ENCODE peak calls at places on chromosomes 6 and 20, in five cellular contexts. E is coronary artery, V is RWPE1, K is cardiac muscle cell, W is body of pancreas. M is an unnamed sample.

GRCh38 chr6:169766921-169767736 is 15.7 kb downstream of the ERMARD start:
- DNase-seq in E (no peak), V (no peak), K (no peak), W (no peak), M (no peak)

GRCh38 chr6:55528624-55529023 is 50.4 kb downstream of the HMGCLL1 start:
- DNase-seq in E (no peak), V (peak), K (peak), W (peak), M (no peak)

GRCh38 chr20:46158476-46158987 is 40.4 kb downstream of the CD40 start:
- DNase-seq in E (no peak), V (no peak), K (no peak), W (no peak), M (no peak)

GRCh38 chr6:142284419-142284818 is 17.4 kb upstream of the ADGRG6 start:
- DNase-seq in E (no peak), V (no peak), K (no peak), W (no peak), M (no peak)

GRCh38 chr20:6533828-6534388 is 233.6 kb upstream of the BMP2 start:
- DNase-seq in E (no peak), V (no peak), K (peak), W (no peak), M (no peak)

GRCh38 chr6:170292778-170293164 is 1.9 kb upstream of the DLL1 start:
- DNase-seq in E (no peak), V (no peak), K (no peak), W (no peak), M (no peak)

GRCh38 chr6:19465240-19465639 is 371.9 kb upstream of the ID4 start:
- DNase-seq in E (no peak), V (no peak), K (no peak), W (no peak), M (no peak)

GRCh38 chr20:62977613-62978558 is 25.4 kb downstream of the SLC17A9 start:
- DNase-seq in E (no peak), V (peak), K (no peak), W (no peak), M (no peak)

GRCh38 chr6:165119231-165120020 is 190.0 kb downstream of the C6orf118 start:
- DNase-seq in E (no peak), V (peak), K (peak), W (no peak), M (no peak)

GRCh38 chr6:77341058-77341986 is 122.0 kb downstream of the HTR1B start:
- DNase-seq in E (no peak), V (peak), K (peak), W (peak), M (no peak)

GRCh38 chr6:25431642-25432307 is 152.6 kb downstream of the CARMIL1 start:
- DNase-seq in E (no peak), V (no peak), K (no peak), W (no peak), M (no peak)

GRCh38 chr6:124798942-124799496 is 163.2 kb upstream of the RNF217 start:
- DNase-seq in E (no peak), V (peak), K (no peak), W (no peak), M (no peak)

GRCh38 chr20:53914091-53914860 is 156.1 kb downstream of the BCAS1 start:
- DNase-seq in E (peak), V (no peak), K (peak), W (no peak), M (no peak)

GRCh38 chr20:40331699-40332098 is 357.3 kb downstream of the MAFB start:
- DNase-seq in E (no peak), V (no peak), K (no peak), W (no peak), M (no peak)

GRCh38 chr6:36848658-36849441 is 9.6 kb upstream of the CPNE5 start:
- DNase-seq in E (no peak), V (no peak), K (peak), W (peak), M (no peak)

GRCh38 chr6:149899486-149899885 is 1.6 kb upstream of the RAET1E start:
- DNase-seq in E (no peak), V (no peak), K (no peak), W (no peak), M (no peak)

GRCh38 chr20:23357767-23358562 is 4.0 kb upstream of the GZF1 start:
- DNase-seq in E (peak), V (peak), K (peak), W (peak), M (peak)

GRCh38 chr6:75504902-75505233 is 11.3 kb upstream of the FILIP1 start:
- DNase-seq in E (no peak), V (no peak), K (peak), W (no peak), M (no peak)

GRCh38 chr20:34389206-34389953 is 26.3 kb downstream of the ITCH start:
- DNase-seq in E (no peak), V (no peak), K (no peak), W (no peak), M (no peak)

GRCh38 chr20:1819311-1820136 is 75.7 kb upstream of the SIRPA start:
- DNase-seq in E (peak), V (no peak), K (no peak), W (no peak), M (no peak)

GRCh38 chr6:23633986-23634385 is 492.0 kb upstream of the NRSN1 start:
- DNase-seq in E (no peak), V (no peak), K (no peak), W (no peak), M (no peak)

GRCh38 chr6:140988780-140989179 is 1143.9 kb upstream of the GJE1 start:
- DNase-seq in E (no peak), V (no peak), K (no peak), W (no peak), M (no peak)

GRCh38 chr6:15638373-15638772 is 24.5 kb downstream of the DTNBP1 start:
- DNase-seq in E (no peak), V (no peak), K (no peak), W (no peak), M (no peak)

GRCh38 chr6:21771626-21772320 is 178.2 kb downstream of the SOX4 start:
- DNase-seq in E (no peak), V (no peak), K (peak), W (no peak), M (no peak)

GRCh38 chr6:62086047-62086446 is 200.0 kb downstream of the KHDRBS2 start:
- DNase-seq in E (no peak), V (no peak), K (no peak), W (no peak), M (no peak)

GRCh38 chr20:62752671-62753501 is 43.4 kb upstream of the MRGBP start:
- DNase-seq in E (no peak), V (no peak), K (peak), W (no peak), M (peak)

GRCh38 chr6:136737343-136738177 is 54.7 kb downstream of the MAP3K5 start:
- DNase-seq in E (no peak), V (no peak), K (peak), W (no peak), M (no peak)

GRCh38 chr6:7463785-7464184 is 74.2 kb downstream of the RIOK1 start:
- DNase-seq in E (no peak), V (peak), K (peak), W (no peak), M (no peak)

GRCh38 chr6:39865011-39865888 is 69.0 kb downstream of the MOCS1 start:
- DNase-seq in E (peak), V (peak), K (peak), W (peak), M (no peak)

GRCh38 chr20:23136893-23137745 is 51.0 kb upstream of the CD93 start:
- DNase-seq in E (no peak), V (peak), K (no peak), W (no peak), M (no peak)

GRCh38 chr20:38434310-38434741 is 802 bp downstream of the SNHG17 start:
- DNase-seq in E (no peak), V (no peak), K (peak), W (no peak), M (no peak)

GRCh38 chr20:47019106-47019824 is 124.6 kb downstream of the EYA2 start:
- DNase-seq in E (no peak), V (no peak), K (peak), W (no peak), M (no peak)

DNA sequence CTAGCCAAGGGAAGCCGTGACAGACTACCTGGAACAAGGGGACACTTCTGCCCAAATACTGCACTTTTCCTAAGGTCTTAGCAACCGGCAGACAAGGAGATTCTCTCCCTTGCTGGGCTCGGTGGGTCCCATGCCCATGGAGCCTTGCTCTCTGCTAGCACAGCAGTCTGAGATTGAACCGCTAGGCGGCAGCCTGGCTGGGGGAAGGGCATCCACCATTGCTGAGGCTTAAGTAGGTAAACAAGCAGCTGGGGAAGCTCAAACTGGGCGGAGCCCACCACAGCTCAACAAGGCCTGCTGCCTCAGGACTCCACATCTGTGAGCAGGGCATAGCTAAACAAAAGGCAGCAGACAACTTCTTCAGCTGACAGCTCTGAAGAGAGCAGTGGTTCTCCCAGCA is 87.8 kb upstream of the ASCC3 start:
- DNase-seq in E (no peak), V (no peak), K (no peak), W (no peak), M (no peak)
- TF ChIP-seq CTCF in E (no peak), V (no peak), K (no peak), W (no peak), M (no peak)

GRCh38 chr6:34468378-34468892 is 2.6 kb downstream of the PACSIN1 start:
- DNase-seq in E (no peak), V (no peak), K (no peak), W (no peak), M (no peak)
- TF ChIP-seq CTCF in E (no peak), V (no peak), K (no peak), W (no peak), M (no peak)

DNA sequence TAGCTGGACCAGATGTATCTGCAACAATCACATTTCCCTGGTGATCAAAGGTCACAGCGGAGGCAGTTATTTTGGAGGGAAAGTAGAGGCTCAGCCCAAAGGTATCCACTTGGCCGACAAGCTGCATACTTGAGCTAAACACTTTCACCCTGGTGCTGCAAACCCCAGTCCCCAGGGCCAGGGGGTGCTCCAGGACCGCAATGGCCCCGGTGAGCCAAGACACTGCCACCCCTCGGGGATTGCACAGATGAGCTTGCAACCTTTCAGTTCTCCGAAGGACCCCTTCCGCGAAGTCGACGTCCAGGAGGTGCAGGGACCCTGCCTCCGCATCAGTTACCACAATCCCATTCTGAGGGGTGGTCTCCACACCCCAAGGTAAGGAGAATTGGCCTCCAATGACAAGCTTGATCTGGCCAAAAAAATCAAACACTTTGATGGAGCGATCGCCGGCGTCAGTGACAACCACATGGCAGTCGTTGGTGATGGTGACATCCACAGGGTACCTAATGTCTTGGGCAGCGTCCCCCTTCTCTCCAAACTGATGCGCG is 823 bp downstream of the NHLRC1 start:
- DNase-seq in E (no peak), V (no peak), K (no peak), W (peak), M (no peak)
- TF ChIP-seq CTCF in E (no peak), V (no peak), K (no peak), W (no peak), M (no peak)

GRCh38 chr6:157561929-157562810 is 181.2 kb downstream of the ZDHHC14 start:
- DNase-seq in E (no peak), V (no peak), K (no peak), W (no peak), M (no peak)

GRCh38 chr6:157562997-157563396 is 182.0 kb downstream of the ZDHHC14 start:
- DNase-seq in E (no peak), V (no peak), K (no peak), W (no peak), M (no peak)

GRCh38 chr6:157559201-157559756 is 178.3 kb downstream of the ZDHHC14 start:
- DNase-seq in E (no peak), V (no peak), K (no peak), W (no peak), M (no peak)

GRCh38 chr6:157561037-157561790 is 180.2 kb downstream of the ZDHHC14 start:
- DNase-seq in E (no peak), V (no peak), K (no peak), W (no peak), M (no peak)

GRCh38 chr6:157563611-157564284 is 182.8 kb downstream of the ZDHHC14 start:
- DNase-seq in E (no peak), V (no peak), K (no peak), W (no peak), M (no peak)
- TF ChIP-seq CTCF in E (no peak), V (no peak), K (no peak), W (no peak), M (no peak)

GRCh38 chr6:11947063-11947462 is 65.0 kb upstream of the HIVEP1 start:
- DNase-seq in E (no peak), V (no peak), K (no peak), W (no peak), M (no peak)
- TF ChIP-seq CTCF in E (no peak), V (no peak), K (no peak), W (no peak), M (peak)

GRCh38 chr6:158705386-158706126 is 55.7 kb downstream of the SYTL3 start:
- DNase-seq in E (peak), V (no peak), K (no peak), W (no peak), M (no peak)

GRCh38 chr6:158707120-158707519 is 57.3 kb downstream of the SYTL3 start:
- DNase-seq in E (peak), V (peak), K (peak), W (peak), M (no peak)

GRCh38 chr6:158708239-158708638 is 58.4 kb downstream of the SYTL3 start:
- DNase-seq in E (peak), V (no peak), K (peak), W (no peak), M (no peak)

GRCh38 chr6:158707826-158708225 is 58.0 kb downstream of the SYTL3 start:
- DNase-seq in E (peak), V (peak), K (peak), W (no peak), M (no peak)

GRCh38 chr6:158706369-158706982 is 56.6 kb downstream of the SYTL3 start:
- DNase-seq in E (peak), V (peak), K (peak), W (peak), M (no peak)
- TF ChIP-seq CTCF in E (peak), V (peak), K (peak), W (peak), M (peak)

GRCh38 chr20:19690462-19690861 is 67.6 kb upstream of the RIN2 start:
- DNase-seq in E (no peak), V (no peak), K (peak), W (no peak), M (no peak)

GRCh38 chr20:19683822-19684221 is 74.2 kb upstream of the RIN2 start:
- DNase-seq in E (no peak), V (no peak), K (no peak), W (no peak), M (no peak)

GRCh38 chr20:19691125-19691524 is 66.9 kb upstream of the RIN2 start:
- DNase-seq in E (no peak), V (no peak), K (no peak), W (no peak), M (no peak)

GRCh38 chr20:19692100-19692499 is 66.0 kb upstream of the RIN2 start:
- DNase-seq in E (no peak), V (no peak), K (peak), W (no peak), M (no peak)

DNA sequence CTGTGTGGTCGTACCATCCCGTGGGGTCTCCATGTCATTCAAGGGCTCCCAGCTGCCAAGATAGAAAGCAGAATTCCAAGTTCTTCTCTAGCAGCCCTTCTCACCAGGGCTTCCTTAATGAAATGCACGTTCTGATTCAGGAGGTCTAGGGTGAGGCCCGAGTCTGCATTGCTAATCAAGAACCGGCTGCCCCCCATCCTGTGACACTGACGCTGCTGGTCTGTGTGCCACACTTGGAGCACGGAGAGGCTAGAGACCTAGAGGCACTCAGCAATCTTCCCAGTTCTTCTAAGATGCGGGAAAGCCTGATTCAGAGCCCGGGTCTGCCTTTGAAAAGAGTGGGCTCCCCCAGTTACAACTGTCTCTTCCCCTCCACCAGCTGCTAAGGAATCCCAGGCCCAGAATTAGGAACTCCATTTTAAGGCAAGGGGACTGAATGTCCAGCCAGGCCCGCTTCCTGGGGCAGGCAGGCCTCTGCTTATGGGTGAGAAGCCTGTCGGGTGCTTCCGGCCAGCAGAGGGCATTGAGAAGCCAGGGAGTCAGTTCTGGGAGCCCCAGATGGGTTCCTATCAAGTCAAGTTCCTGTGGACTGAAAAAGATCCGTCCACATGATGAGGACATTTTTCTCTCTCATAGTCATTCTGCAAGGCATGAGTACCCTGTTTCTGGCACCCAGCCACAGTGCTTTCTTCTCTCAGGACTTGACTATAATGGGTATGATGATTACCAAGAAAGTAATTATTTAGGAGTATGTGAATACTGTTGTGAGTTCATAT is 69.8 kb upstream of the RIN2 start:
- DNase-seq in E (peak), V (peak), K (peak), W (peak), M (no peak)
- TF ChIP-seq CTCF in E (peak), V (peak), K (peak), W (peak), M (peak)